ENCODE peak calls at places on chromosome 15, in five cellular contexts. F, L, J, C and U are unnamed samples.

GRCh38 chr15:39095218-39095879 is 485.5 kb upstream of the THBS1 start:
- DNase-seq in F (no peak), L (no peak), J (no peak), C (no peak), U (no peak)

GRCh38 chr15:63408514-63408913 is 26.9 kb upstream of the CA12 start:
- DNase-seq in F (no peak), L (no peak), J (no peak), C (no peak), U (no peak)

GRCh38 chr15:65828566-65828965 is 36.5 kb upstream of the DENND4A start:
- DNase-seq in F (no peak), L (no peak), J (no peak), C (no peak), U (no peak)

GRCh38 chr15:92571824-92572223 is 83.8 kb downstream of the FAM174B start:
- DNase-seq in F (no peak), L (no peak), J (no peak), C (no peak), U (no peak)

GRCh38 chr15:78037328-78037727 is 40.2 kb downstream of the TBC1D2B start:
- DNase-seq in F (no peak), L (no peak), J (no peak), C (no peak), U (no peak)

GRCh38 chr15:75666823-75667501 is 19.2 kb downstream of the SNX33 start:
- DNase-seq in F (no peak), L (peak; percentile 81), J (peak; percentile 94), C (peak; percentile 90), U (peak; percentile 85)

GRCh38 chr15:85792872-85793621 is 1.7 kb downstream of the KLHL25 start:
- DNase-seq in F (no peak), L (peak; percentile 21), J (peak; percentile 64), C (no peak), U (no peak)

GRCh38 chr15:40285151-40285898 is 2.5 kb upstream of the ANKRD63 start:
- DNase-seq in F (no peak), L (no peak), J (no peak), C (no peak), U (peak; percentile 29)

GRCh38 chr15:89088605-89089315 is 504 bp downstream of the ABHD2 start:
- DNase-seq in F (no peak), L (peak; percentile 76), J (peak; percentile 79), C (peak; percentile 38), U (peak; percentile 79)

GRCh38 chr15:88440021-88440420 is 27.2 kb downstream of the MRPL46 start:
- DNase-seq in F (no peak), L (no peak), J (no peak), C (no peak), U (no peak)

GRCh38 chr15:88803241-88803919 is at the start of gene ACAN:
- DNase-seq in F (no peak), L (no peak), J (peak; percentile 82), C (no peak), U (no peak)

GRCh38 chr15:38201714-38202113 is 50.9 kb upstream of the SPRED1 start:
- DNase-seq in F (no peak), L (no peak), J (no peak), C (no peak), U (no peak)

GRCh38 chr15:89114974-89115373 is 26.7 kb downstream of the ABHD2 start:
- DNase-seq in F (no peak), L (no peak), J (no peak), C (peak; percentile 76), U (no peak)

GRCh38 chr15:74337146-74337545 is 30.3 kb downstream of the CYP11A1 start:
- DNase-seq in F (no peak), L (peak; percentile 52), J (no peak), C (no peak), U (no peak)

GRCh38 chr15:62782100-62782791 is 260.3 kb upstream of the TPM1 start:
- DNase-seq in F (no peak), L (no peak), J (peak; percentile 82), C (peak; percentile 83), U (peak; percentile 90)

GRCh38 chr15:31275331-31276262 is 51.0 kb upstream of the KLF13 start:
- DNase-seq in F (no peak), L (no peak), J (no peak), C (no peak), U (no peak)

GRCh38 chr15:42890161-42890913 is 30.2 kb downstream of the TTBK2 start:
- DNase-seq in F (no peak), L (no peak), J (no peak), C (no peak), U (no peak)

GRCh38 chr15:85746641-85747040 is 48.1 kb downstream of the KLHL25 start:
- DNase-seq in F (no peak), L (no peak), J (peak; percentile 53), C (peak; percentile 20), U (no peak)

GRCh38 chr15:44584162-44584749 is 47.3 kb downstream of the EIF3J start:
- DNase-seq in F (peak; percentile 37), L (peak; percentile 70), J (no peak), C (no peak), U (no peak)

GRCh38 chr15:55799287-55800212 is 56.6 kb upstream of the PRTG start:
- DNase-seq in F (no peak), L (peak; percentile 70), J (no peak), C (no peak), U (no peak)

GRCh38 chr15:66948294-66948693 is 117.1 kb upstream of the SMAD3 start:
- DNase-seq in F (no peak), L (no peak), J (no peak), C (no peak), U (no peak)

GRCh38 chr15:88932271-88932874 is 19.2 kb upstream of the MFGE8 start:
- DNase-seq in F (no peak), L (no peak), J (no peak), C (no peak), U (no peak)

DNA sequence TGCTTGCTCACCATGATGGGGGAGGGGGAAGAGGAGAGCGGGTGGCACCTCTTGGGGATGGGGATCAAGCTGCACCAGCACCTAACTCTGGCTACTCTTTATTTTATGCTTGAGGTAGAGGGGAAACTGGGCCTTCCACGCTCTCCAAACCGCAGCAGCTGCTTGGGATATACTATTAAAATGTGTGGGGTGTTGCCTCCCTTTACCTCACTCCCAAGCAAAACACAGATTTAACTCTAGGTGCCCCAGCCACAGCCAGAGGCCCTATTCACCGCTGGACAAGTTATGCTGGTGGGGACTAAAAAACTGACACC is 5.1 kb upstream of the FOXB1 start:
- DNase-seq in F (no peak), L (no peak), J (no peak), C (no peak), U (no peak)
- H3K27me3 ChIP-seq in F (peaks cover 92% of the 10 kb centered on the region), L (peaks cover 99% of the 10 kb centered on the region), J (no peaks in the 10 kb centered on the region), C (peaks cover 11% of the 10 kb centered on the region), U (peaks cover 16% of the 10 kb centered on the region)

DNA sequence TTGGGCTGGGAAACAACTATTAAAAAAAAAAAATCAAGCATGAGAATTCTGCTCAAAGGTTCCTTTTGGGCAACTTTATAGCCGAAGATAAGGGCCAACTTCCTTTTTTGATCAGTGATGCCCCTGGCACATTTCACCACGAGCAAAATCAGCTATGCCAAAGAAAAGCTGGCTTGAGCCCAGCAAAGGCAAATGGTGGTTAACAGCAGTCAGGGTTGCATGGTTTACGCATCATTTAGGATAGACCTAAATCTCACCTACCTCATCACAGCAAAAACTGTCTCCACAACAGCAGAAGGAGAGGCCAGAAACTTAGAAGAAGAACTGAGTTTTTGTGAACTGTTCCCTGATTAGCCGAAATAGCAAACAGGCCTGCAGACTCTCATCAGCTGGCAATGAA is 220.1 kb upstream of the CDIN1 start:
- DNase-seq in F (no peak), L (no peak), J (no peak), C (no peak), U (no peak)
- H3K4me1 ChIP-seq in F (no peaks in the 10 kb centered on the region), L (peaks cover 10% of the 10 kb centered on the region), J (peaks cover 6% of the 10 kb centered on the region), C (peaks cover 26% of the 10 kb centered on the region), U (peaks cover 3% of the 10 kb centered on the region)

DNA sequence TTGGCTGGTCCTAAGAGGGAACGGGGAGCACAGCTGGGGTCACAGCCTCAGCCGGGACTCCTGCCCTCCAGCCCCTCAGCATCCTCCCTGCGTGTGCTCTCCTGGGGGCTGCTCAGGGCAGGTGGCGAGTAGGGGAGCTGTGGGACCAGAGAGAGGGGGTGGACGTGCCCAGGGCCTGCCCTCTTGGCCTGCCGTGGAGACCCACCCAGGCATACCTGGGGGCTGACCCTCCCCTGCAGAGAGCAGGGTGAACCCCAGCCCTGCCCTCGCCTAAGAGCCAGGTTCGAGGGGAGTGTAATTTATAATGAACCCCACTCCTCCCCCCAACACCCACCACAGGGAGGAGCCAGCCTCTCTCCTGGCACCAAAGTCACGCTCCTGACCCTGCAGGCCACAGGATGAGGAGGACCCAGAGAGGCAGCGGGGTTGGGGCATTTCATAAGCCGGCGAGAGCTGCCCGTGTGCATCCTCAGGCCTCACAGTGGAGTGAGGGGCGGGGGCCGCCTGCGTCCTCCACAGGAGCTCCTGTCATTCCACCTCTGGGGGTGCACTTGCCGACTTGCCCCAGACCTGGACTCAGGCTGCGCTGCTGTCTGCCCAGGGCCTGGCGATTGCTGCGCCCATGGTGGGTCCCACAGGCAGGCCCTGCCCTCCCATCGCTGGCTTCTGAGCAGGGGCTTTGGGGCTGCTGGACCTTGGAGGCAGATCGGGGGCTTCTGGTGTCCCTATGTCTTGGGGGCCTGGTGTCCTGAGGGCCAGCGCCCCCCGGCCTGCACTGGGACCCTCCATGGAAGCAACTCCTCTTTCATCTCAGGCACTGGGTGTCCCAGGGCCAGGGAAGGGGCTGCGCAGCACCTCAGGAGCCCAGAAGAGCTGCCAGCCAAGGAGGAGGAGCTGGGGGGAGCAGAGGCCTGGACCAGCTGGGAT is 184.2 kb downstream of the GOLGA6L6 start:
- DNase-seq in F (no peak), L (peak; percentile 76), J (peak; percentile 83), C (no peak), U (peak; percentile 24)
- H3K9me3 ChIP-seq in F (no peaks in the 10 kb centered on the region), L (no peaks in the 10 kb centered on the region), J (peaks cover 2% of the 10 kb centered on the region), C (no peaks in the 10 kb centered on the region), U (no peaks in the 10 kb centered on the region)

GRCh38 chr15:100923902-100924301 is 4.7 kb downstream of the LRRK1 start:
- DNase-seq in F (no peak), L (no peak), J (no peak), C (no peak), U (no peak)

GRCh38 chr15:100924436-100924835 is 5.3 kb downstream of the LRRK1 start:
- DNase-seq in F (no peak), L (no peak), J (no peak), C (no peak), U (no peak)

GRCh38 chr15:100920516-100921135 is 1.5 kb downstream of the LRRK1 start:
- DNase-seq in F (no peak), L (no peak), J (no peak), C (no peak), U (no peak)

GRCh38 chr15:100923076-100923475 is 3.9 kb downstream of the LRRK1 start:
- DNase-seq in F (no peak), L (no peak), J (no peak), C (no peak), U (no peak)

DNA sequence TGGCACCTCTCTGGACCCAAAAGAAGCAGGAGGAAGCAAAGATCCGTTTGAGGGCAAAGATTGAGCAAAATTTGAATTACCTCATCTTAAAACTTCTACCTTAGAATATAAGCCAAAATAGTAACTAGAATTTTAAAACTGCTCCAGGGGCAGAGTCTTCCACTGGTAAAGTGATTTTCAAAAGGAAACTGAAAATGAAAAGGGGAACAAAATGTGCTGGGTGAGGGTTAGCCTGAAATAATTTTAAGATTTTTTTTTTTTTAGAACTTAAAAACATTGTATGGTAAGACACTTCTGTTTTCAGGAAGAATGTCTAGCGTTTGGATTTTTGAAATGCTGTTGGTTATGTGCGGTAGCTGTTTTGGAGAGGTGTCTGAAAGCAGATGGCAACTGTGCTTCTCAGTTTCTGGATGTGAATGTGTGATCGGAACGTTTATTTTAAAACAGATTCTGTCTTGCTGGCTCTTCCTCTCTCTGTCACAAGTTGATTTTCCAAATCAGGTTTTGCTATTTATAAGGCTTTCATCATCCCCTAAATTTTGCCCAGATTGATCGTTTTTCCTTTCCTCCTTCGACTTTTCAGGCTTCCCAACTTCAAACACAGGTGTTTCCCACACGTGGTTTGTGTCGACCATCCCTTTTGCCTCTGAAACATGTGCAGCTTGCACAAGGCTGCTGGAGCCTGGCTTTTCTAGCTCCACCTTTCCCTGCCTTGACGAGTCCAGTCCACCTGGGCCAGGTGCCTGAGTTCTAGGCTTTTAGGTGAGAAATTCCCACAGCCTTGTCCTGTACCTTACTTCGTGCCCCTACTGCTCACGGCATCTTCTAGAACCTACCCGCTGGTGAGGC is 3.3 kb downstream of the LRRK1 start:
- DNase-seq in F (no peak), L (no peak), J (no peak), C (no peak), U (no peak)
- H3K27me3 ChIP-seq in F (peaks cover 14% of the 10 kb centered on the region), L (no peaks in the 10 kb centered on the region), J (no peaks in the 10 kb centered on the region), C (no peaks in the 10 kb centered on the region), U (no peaks in the 10 kb centered on the region)